ENCODE peak calls at places on chromosomes 2 and 18, in seven cellular contexts. One of them, this sample, is unnamed.

GRCh38 chr2:171579481-171579880 is 57.2 kb downstream of the CYBRD1 start:
- DNase-seq in breast epithelium: no peak
- DNase-seq in cardiac muscle cell: no peak
- DNase-seq in ovary: no peak
- DNase-seq in left ventricle myocardium inferior: no peak
- DNase-seq in astrocyte: no peak
- DNase-seq in PC-3: peak
- DNase-seq in this sample: no peak

GRCh38 chr2:24957221-24957620 is 14.5 kb downstream of the DNAJC27 start:
- DNase-seq in breast epithelium: no peak
- DNase-seq in cardiac muscle cell: no peak
- DNase-seq in ovary: no peak
- DNase-seq in left ventricle myocardium inferior: no peak
- DNase-seq in astrocyte: no peak
- DNase-seq in PC-3: no peak
- DNase-seq in this sample: no peak

GRCh38 chr2:161206491-161207032 is 46.3 kb downstream of the TANK start:
- DNase-seq in breast epithelium: no peak
- DNase-seq in cardiac muscle cell: peak
- DNase-seq in ovary: no peak
- DNase-seq in left ventricle myocardium inferior: no peak
- DNase-seq in astrocyte: no peak
- DNase-seq in PC-3: no peak
- DNase-seq in this sample: no peak

GRCh38 chr2:73759287-73759764 is 20.6 kb downstream of the DUSP11 start:
- DNase-seq in breast epithelium: no peak
- DNase-seq in cardiac muscle cell: peak
- DNase-seq in ovary: peak
- DNase-seq in left ventricle myocardium inferior: no peak
- DNase-seq in astrocyte: peak
- DNase-seq in PC-3: no peak
- DNase-seq in this sample: no peak

GRCh38 chr2:201806442-201806841 is at the start of gene CDK15:
- DNase-seq in breast epithelium: no peak
- DNase-seq in cardiac muscle cell: peak
- DNase-seq in ovary: peak
- DNase-seq in left ventricle myocardium inferior: no peak
- DNase-seq in astrocyte: peak
- DNase-seq in PC-3: no peak
- DNase-seq in this sample: no peak

GRCh38 chr2:95040470-95040869 is 15.0 kb downstream of the MAL start:
- DNase-seq in breast epithelium: no peak
- DNase-seq in cardiac muscle cell: no peak
- DNase-seq in ovary: no peak
- DNase-seq in left ventricle myocardium inferior: no peak
- DNase-seq in astrocyte: no peak
- DNase-seq in PC-3: no peak
- DNase-seq in this sample: no peak

GRCh38 chr18:6058941-6059340 is 163.6 kb upstream of the TMEM200C start:
- DNase-seq in breast epithelium: no peak
- DNase-seq in cardiac muscle cell: no peak
- DNase-seq in ovary: no peak
- DNase-seq in left ventricle myocardium inferior: peak
- DNase-seq in astrocyte: peak
- DNase-seq in PC-3: peak
- DNase-seq in this sample: peak

GRCh38 chr2:23496456-23496855 is 111.5 kb downstream of the KLHL29 start:
- DNase-seq in breast epithelium: no peak
- DNase-seq in cardiac muscle cell: no peak
- DNase-seq in ovary: peak
- DNase-seq in left ventricle myocardium inferior: no peak
- DNase-seq in astrocyte: no peak
- DNase-seq in PC-3: no peak
- DNase-seq in this sample: no peak

GRCh38 chr2:158761626-158762025 is 33.5 kb upstream of the DAPL1 start:
- DNase-seq in breast epithelium: peak
- DNase-seq in cardiac muscle cell: no peak
- DNase-seq in ovary: no peak
- DNase-seq in left ventricle myocardium inferior: no peak
- DNase-seq in astrocyte: peak
- DNase-seq in PC-3: no peak
- DNase-seq in this sample: no peak

GRCh38 chr2:27086722-27087446 is at the start of gene KHK:
- DNase-seq in breast epithelium: peak
- DNase-seq in cardiac muscle cell: peak
- DNase-seq in ovary: peak
- DNase-seq in left ventricle myocardium inferior: peak
- DNase-seq in astrocyte: no peak
- DNase-seq in PC-3: peak
- DNase-seq in this sample: no peak

GRCh38 chr18:54069729-54070128 is 154.7 kb downstream of the MBD2 start:
- DNase-seq in breast epithelium: no peak
- DNase-seq in cardiac muscle cell: no peak
- DNase-seq in ovary: no peak
- DNase-seq in left ventricle myocardium inferior: no peak
- DNase-seq in astrocyte: no peak
- DNase-seq in PC-3: no peak
- DNase-seq in this sample: no peak

GRCh38 chr2:235848055-235848454 is 320.1 kb downstream of the GBX2 start:
- DNase-seq in breast epithelium: no peak
- DNase-seq in cardiac muscle cell: no peak
- DNase-seq in ovary: no peak
- DNase-seq in left ventricle myocardium inferior: no peak
- DNase-seq in astrocyte: no peak
- DNase-seq in PC-3: no peak
- DNase-seq in this sample: no peak

GRCh38 chr2:54708584-54709340 is 14.7 kb upstream of the EML6 start:
- DNase-seq in breast epithelium: no peak
- DNase-seq in cardiac muscle cell: peak
- DNase-seq in ovary: no peak
- DNase-seq in left ventricle myocardium inferior: peak
- DNase-seq in astrocyte: no peak
- DNase-seq in PC-3: no peak
- DNase-seq in this sample: peak

GRCh38 chr2:190791347-190791982 is 89.2 kb upstream of the GLS start:
- DNase-seq in breast epithelium: peak
- DNase-seq in cardiac muscle cell: peak
- DNase-seq in ovary: peak
- DNase-seq in left ventricle myocardium inferior: peak
- DNase-seq in astrocyte: peak
- DNase-seq in PC-3: peak
- DNase-seq in this sample: peak

GRCh38 chr2:13000644-13001375 is 284.1 kb downstream of the TRIB2 start:
- DNase-seq in breast epithelium: no peak
- DNase-seq in cardiac muscle cell: peak
- DNase-seq in ovary: no peak
- DNase-seq in left ventricle myocardium inferior: no peak
- DNase-seq in astrocyte: peak
- DNase-seq in PC-3: no peak
- DNase-seq in this sample: no peak

GRCh38 chr2:201797175-201797840 is 9.0 kb upstream of the CDK15 start:
- DNase-seq in breast epithelium: no peak
- DNase-seq in cardiac muscle cell: no peak
- DNase-seq in ovary: no peak
- DNase-seq in left ventricle myocardium inferior: no peak
- DNase-seq in astrocyte: peak
- DNase-seq in PC-3: peak
- DNase-seq in this sample: no peak

GRCh38 chr18:47286776-47287410 is 35.4 kb upstream of the SKOR2 start:
- DNase-seq in breast epithelium: no peak
- DNase-seq in cardiac muscle cell: no peak
- DNase-seq in ovary: no peak
- DNase-seq in left ventricle myocardium inferior: no peak
- DNase-seq in astrocyte: no peak
- DNase-seq in PC-3: no peak
- DNase-seq in this sample: no peak

GRCh38 chr18:67428148-67428547 is 88.4 kb downstream of the DSEL start:
- DNase-seq in breast epithelium: no peak
- DNase-seq in cardiac muscle cell: no peak
- DNase-seq in ovary: no peak
- DNase-seq in left ventricle myocardium inferior: no peak
- DNase-seq in astrocyte: peak
- DNase-seq in PC-3: no peak
- DNase-seq in this sample: no peak

GRCh38 chr2:217370391-217370790 is 510.5 kb upstream of the TNP1 start:
- DNase-seq in breast epithelium: no peak
- DNase-seq in cardiac muscle cell: peak
- DNase-seq in ovary: no peak
- DNase-seq in left ventricle myocardium inferior: no peak
- DNase-seq in astrocyte: peak
- DNase-seq in PC-3: peak
- DNase-seq in this sample: no peak

GRCh38 chr18:77008006-77008405 is 124.6 kb downstream of the MBP start:
- DNase-seq in breast epithelium: no peak
- DNase-seq in cardiac muscle cell: no peak
- DNase-seq in ovary: no peak
- DNase-seq in left ventricle myocardium inferior: no peak
- DNase-seq in astrocyte: no peak
- DNase-seq in PC-3: no peak
- DNase-seq in this sample: no peak

GRCh38 chr2:129877795-129878775 is 101.4 kb upstream of the RAB6C start:
- DNase-seq in breast epithelium: peak
- DNase-seq in cardiac muscle cell: peak
- DNase-seq in ovary: no peak
- DNase-seq in left ventricle myocardium inferior: peak
- DNase-seq in astrocyte: peak
- DNase-seq in PC-3: no peak
- DNase-seq in this sample: peak

GRCh38 chr2:108786354-108787208 is at the start of gene CCDC138:
- DNase-seq in breast epithelium: peak
- DNase-seq in cardiac muscle cell: peak
- DNase-seq in ovary: peak
- DNase-seq in left ventricle myocardium inferior: peak
- DNase-seq in astrocyte: peak
- DNase-seq in PC-3: peak
- DNase-seq in this sample: peak

GRCh38 chr2:15432642-15433261 is 128.4 kb downstream of the NBAS start:
- DNase-seq in breast epithelium: no peak
- DNase-seq in cardiac muscle cell: no peak
- DNase-seq in ovary: no peak
- DNase-seq in left ventricle myocardium inferior: no peak
- DNase-seq in astrocyte: no peak
- DNase-seq in PC-3: no peak
- DNase-seq in this sample: no peak

GRCh38 chr2:113979172-113980128 is 89.6 kb downstream of the ACTR3 start:
- DNase-seq in breast epithelium: no peak
- DNase-seq in cardiac muscle cell: no peak
- DNase-seq in ovary: peak
- DNase-seq in left ventricle myocardium inferior: no peak
- DNase-seq in astrocyte: no peak
- DNase-seq in PC-3: no peak
- DNase-seq in this sample: no peak

GRCh38 chr18:21599585-21600525 is 649 bp downstream of the ESCO1 start:
- DNase-seq in breast epithelium: peak
- DNase-seq in cardiac muscle cell: peak
- DNase-seq in ovary: peak
- DNase-seq in left ventricle myocardium inferior: peak
- DNase-seq in astrocyte: no peak
- DNase-seq in PC-3: peak
- DNase-seq in this sample: peak

GRCh38 chr2:133452146-133452545 is 116.1 kb downstream of the NCKAP5 start:
- DNase-seq in breast epithelium: no peak
- DNase-seq in cardiac muscle cell: no peak
- DNase-seq in ovary: no peak
- DNase-seq in left ventricle myocardium inferior: no peak
- DNase-seq in astrocyte: no peak
- DNase-seq in PC-3: no peak
- DNase-seq in this sample: no peak

GRCh38 chr2:134600208-134600607 is 118.6 kb downstream of the TMEM163 start:
- DNase-seq in breast epithelium: no peak
- DNase-seq in cardiac muscle cell: no peak
- DNase-seq in ovary: no peak
- DNase-seq in left ventricle myocardium inferior: no peak
- DNase-seq in astrocyte: no peak
- DNase-seq in PC-3: no peak
- DNase-seq in this sample: no peak

GRCh38 chr18:11034816-11035215 is 114.6 kb downstream of the PIEZO2 start:
- DNase-seq in breast epithelium: no peak
- DNase-seq in cardiac muscle cell: peak
- DNase-seq in ovary: no peak
- DNase-seq in left ventricle myocardium inferior: no peak
- DNase-seq in astrocyte: no peak
- DNase-seq in PC-3: no peak
- DNase-seq in this sample: no peak

GRCh38 chr2:237912271-237913192 is 53.1 kb downstream of the RAMP1 start:
- DNase-seq in breast epithelium: no peak
- DNase-seq in cardiac muscle cell: no peak
- DNase-seq in ovary: no peak
- DNase-seq in left ventricle myocardium inferior: no peak
- DNase-seq in astrocyte: no peak
- DNase-seq in PC-3: no peak
- DNase-seq in this sample: peak

DNA sequence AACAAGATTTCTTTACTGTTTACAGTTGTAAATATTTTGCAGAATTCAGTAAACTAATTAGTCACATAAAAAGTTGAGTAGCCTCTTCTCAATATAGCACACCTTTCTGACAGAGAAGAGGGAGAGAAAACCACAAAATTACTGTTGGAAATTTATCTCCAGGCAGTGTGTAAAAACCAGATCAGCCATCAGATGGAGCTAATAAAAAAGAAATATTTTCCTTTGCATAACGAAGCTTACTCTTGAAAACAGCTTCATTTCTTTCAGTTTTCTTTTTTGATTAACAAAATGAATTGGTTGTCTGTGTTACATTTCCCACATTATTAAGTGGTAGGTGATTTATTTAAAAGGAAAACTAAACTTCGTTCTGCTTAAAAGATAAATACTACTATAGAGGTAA is 259.3 kb upstream of the KCNJ3 start:
- DNase-seq in breast epithelium: no peak
- DNase-seq in cardiac muscle cell: no peak
- DNase-seq in ovary: no peak
- DNase-seq in left ventricle myocardium inferior: no peak
- DNase-seq in astrocyte: no peak
- DNase-seq in PC-3: peak
- DNase-seq in this sample: no peak
- TF ChIP-seq CTCF in breast epithelium: no peak
- TF ChIP-seq CTCF in cardiac muscle cell: no peak
- TF ChIP-seq CTCF in ovary: no peak
- TF ChIP-seq CTCF in left ventricle myocardium inferior: peak
- TF ChIP-seq CTCF in astrocyte: no peak
- TF ChIP-seq CTCF in PC-3: no peak
- TF ChIP-seq CTCF in this sample: peak

GRCh38 chr18:62346327-62347090 is 21.4 kb downstream of the TNFRSF11A start:
- DNase-seq in breast epithelium: no peak
- DNase-seq in cardiac muscle cell: no peak
- DNase-seq in ovary: no peak
- DNase-seq in left ventricle myocardium inferior: no peak
- DNase-seq in astrocyte: no peak
- DNase-seq in PC-3: no peak
- DNase-seq in this sample: no peak
- H3K27ac ChIP-seq in breast epithelium: no peak
- H3K27ac ChIP-seq in cardiac muscle cell: no peak
- H3K27ac ChIP-seq in ovary: no peak
- H3K27ac ChIP-seq in left ventricle myocardium inferior: no peak
- H3K27ac ChIP-seq in astrocyte: no peak
- H3K27ac ChIP-seq in PC-3: no peak
- H3K27ac ChIP-seq in this sample: no peak

GRCh38 chr2:155377178-155377780 is 678.8 kb downstream of the KCNJ3 start:
- DNase-seq in breast epithelium: no peak
- DNase-seq in cardiac muscle cell: peak
- DNase-seq in ovary: no peak
- DNase-seq in left ventricle myocardium inferior: no peak
- DNase-seq in astrocyte: peak
- DNase-seq in PC-3: peak
- DNase-seq in this sample: no peak
- TF ChIP-seq CTCF in breast epithelium: peak
- TF ChIP-seq CTCF in cardiac muscle cell: peak
- TF ChIP-seq CTCF in ovary: no peak
- TF ChIP-seq CTCF in left ventricle myocardium inferior: peak
- TF ChIP-seq CTCF in astrocyte: peak
- TF ChIP-seq CTCF in PC-3: peak
- TF ChIP-seq CTCF in this sample: peak

GRCh38 chr2:37658682-37659081 is 12.8 kb downstream of the CDC42EP3 start:
- DNase-seq in breast epithelium: no peak
- DNase-seq in cardiac muscle cell: no peak
- DNase-seq in ovary: no peak
- DNase-seq in left ventricle myocardium inferior: no peak
- DNase-seq in astrocyte: no peak
- DNase-seq in PC-3: no peak
- DNase-seq in this sample: no peak
- H3K27ac ChIP-seq in breast epithelium: peak
- H3K27ac ChIP-seq in cardiac muscle cell: no peak
- H3K27ac ChIP-seq in ovary: no peak
- H3K27ac ChIP-seq in left ventricle myocardium inferior: peak
- H3K27ac ChIP-seq in astrocyte: no peak
- H3K27ac ChIP-seq in PC-3: no peak
- H3K27ac ChIP-seq in this sample: no peak

This sample was measured in dorsolateral prefrontal cortex.